ENCODE peak calls at places on chromosomes 12 and 14, in seven cellular contexts. One of them, this sample, is unnamed.

GRCh38 chr12:127926004-127926403 is 341.0 kb upstream of the TMEM132C start:
- DNase-seq in body of pancreas: no peak
- DNase-seq in GM23248: peak
- DNase-seq in left ventricle myocardium inferior: no peak
- DNase-seq in sigmoid colon: no peak
- DNase-seq in CD4-positive, CD25-positive, alpha-beta regulatory T cell: no peak
- DNase-seq in foreskin keratinocyte: no peak
- DNase-seq in this sample: no peak

GRCh38 chr12:52126605-52127578 is 47.4 kb downstream of the SMIM41 start:
- DNase-seq in body of pancreas: no peak
- DNase-seq in GM23248: no peak
- DNase-seq in left ventricle myocardium inferior: peak
- DNase-seq in sigmoid colon: no peak
- DNase-seq in CD4-positive, CD25-positive, alpha-beta regulatory T cell: no peak
- DNase-seq in foreskin keratinocyte: no peak
- DNase-seq in this sample: no peak

GRCh38 chr14:91814317-91814716 is 53.0 kb downstream of the TC2N start:
- DNase-seq in body of pancreas: no peak
- DNase-seq in GM23248: no peak
- DNase-seq in left ventricle myocardium inferior: no peak
- DNase-seq in sigmoid colon: no peak
- DNase-seq in CD4-positive, CD25-positive, alpha-beta regulatory T cell: no peak
- DNase-seq in foreskin keratinocyte: no peak
- DNase-seq in this sample: no peak

GRCh38 chr12:118537481-118537917 is 161.1 kb downstream of the SUDS3 start:
- DNase-seq in body of pancreas: no peak
- DNase-seq in GM23248: no peak
- DNase-seq in left ventricle myocardium inferior: peak
- DNase-seq in sigmoid colon: peak
- DNase-seq in CD4-positive, CD25-positive, alpha-beta regulatory T cell: no peak
- DNase-seq in foreskin keratinocyte: no peak
- DNase-seq in this sample: no peak

GRCh38 chr12:69684472-69684871 is 14.6 kb downstream of the BEST3 start:
- DNase-seq in body of pancreas: no peak
- DNase-seq in GM23248: no peak
- DNase-seq in left ventricle myocardium inferior: no peak
- DNase-seq in sigmoid colon: no peak
- DNase-seq in CD4-positive, CD25-positive, alpha-beta regulatory T cell: no peak
- DNase-seq in foreskin keratinocyte: no peak
- DNase-seq in this sample: no peak

GRCh38 chr12:1799882-1800645 is 20.3 kb upstream of the LRTM2 start:
- DNase-seq in body of pancreas: peak
- DNase-seq in GM23248: no peak
- DNase-seq in left ventricle myocardium inferior: no peak
- DNase-seq in sigmoid colon: peak
- DNase-seq in CD4-positive, CD25-positive, alpha-beta regulatory T cell: no peak
- DNase-seq in foreskin keratinocyte: no peak
- DNase-seq in this sample: no peak

GRCh38 chr12:30967026-30967425 is 40.5 kb downstream of the TSPAN11 start:
- DNase-seq in body of pancreas: no peak
- DNase-seq in GM23248: no peak
- DNase-seq in left ventricle myocardium inferior: no peak
- DNase-seq in sigmoid colon: no peak
- DNase-seq in CD4-positive, CD25-positive, alpha-beta regulatory T cell: no peak
- DNase-seq in foreskin keratinocyte: no peak
- DNase-seq in this sample: no peak

GRCh38 chr12:65355461-65355860 is 77.0 kb downstream of the MSRB3 start:
- DNase-seq in body of pancreas: no peak
- DNase-seq in GM23248: peak
- DNase-seq in left ventricle myocardium inferior: no peak
- DNase-seq in sigmoid colon: no peak
- DNase-seq in CD4-positive, CD25-positive, alpha-beta regulatory T cell: no peak
- DNase-seq in foreskin keratinocyte: no peak
- DNase-seq in this sample: peak

GRCh38 chr12:67697443-67697842 is 48.9 kb downstream of the DYRK2 start:
- DNase-seq in body of pancreas: no peak
- DNase-seq in GM23248: peak
- DNase-seq in left ventricle myocardium inferior: no peak
- DNase-seq in sigmoid colon: no peak
- DNase-seq in CD4-positive, CD25-positive, alpha-beta regulatory T cell: no peak
- DNase-seq in foreskin keratinocyte: no peak
- DNase-seq in this sample: no peak

GRCh38 chr14:65958664-65959562 is 527.3 kb upstream of the CCDC196 start:
- DNase-seq in body of pancreas: no peak
- DNase-seq in GM23248: peak
- DNase-seq in left ventricle myocardium inferior: no peak
- DNase-seq in sigmoid colon: no peak
- DNase-seq in CD4-positive, CD25-positive, alpha-beta regulatory T cell: no peak
- DNase-seq in foreskin keratinocyte: no peak
- DNase-seq in this sample: no peak

GRCh38 chr12:26636710-26637328 is 196.2 kb downstream of the ITPR2 start:
- DNase-seq in body of pancreas: peak
- DNase-seq in GM23248: peak
- DNase-seq in left ventricle myocardium inferior: no peak
- DNase-seq in sigmoid colon: no peak
- DNase-seq in CD4-positive, CD25-positive, alpha-beta regulatory T cell: no peak
- DNase-seq in foreskin keratinocyte: no peak
- DNase-seq in this sample: no peak

GRCh38 chr14:70013269-70013873 is 134.2 kb downstream of the SMOC1 start:
- DNase-seq in body of pancreas: peak
- DNase-seq in GM23248: peak
- DNase-seq in left ventricle myocardium inferior: no peak
- DNase-seq in sigmoid colon: no peak
- DNase-seq in CD4-positive, CD25-positive, alpha-beta regulatory T cell: no peak
- DNase-seq in foreskin keratinocyte: no peak
- DNase-seq in this sample: no peak

DNA sequence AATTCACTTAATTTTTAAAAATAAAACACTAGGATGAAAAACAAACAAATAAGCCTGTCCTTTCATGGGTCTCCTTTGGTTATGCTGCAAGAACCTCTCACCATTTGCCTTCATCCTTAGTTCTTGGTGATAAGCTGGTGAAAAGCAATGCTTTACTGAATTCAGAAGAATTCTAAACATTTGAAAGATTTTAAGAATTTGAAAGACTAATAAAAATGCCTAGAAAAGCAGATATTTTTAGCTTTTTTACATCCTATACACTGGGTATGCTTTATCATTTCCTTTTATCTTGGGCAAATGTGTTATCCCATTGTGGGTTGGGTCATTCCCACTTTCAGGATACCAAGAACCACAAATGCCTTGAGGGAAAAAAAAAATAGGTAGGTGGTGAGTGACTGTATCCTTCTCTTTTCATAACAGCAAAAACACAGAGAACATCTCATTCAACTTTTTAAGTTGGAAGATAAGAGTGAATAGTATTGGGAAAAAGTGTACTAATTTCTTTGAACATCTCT is 197.1 kb upstream of the ABCD2 start:
- DNase-seq in body of pancreas: no peak
- DNase-seq in GM23248: no peak
- DNase-seq in left ventricle myocardium inferior: no peak
- DNase-seq in sigmoid colon: no peak
- DNase-seq in CD4-positive, CD25-positive, alpha-beta regulatory T cell: no peak
- DNase-seq in foreskin keratinocyte: no peak
- DNase-seq in this sample: no peak
- H3K27ac ChIP-seq in body of pancreas: no peak
- H3K27ac ChIP-seq in GM23248: no peak
- H3K27ac ChIP-seq in left ventricle myocardium inferior: no peak
- H3K27ac ChIP-seq in sigmoid colon: no peak
- H3K27ac ChIP-seq in CD4-positive, CD25-positive, alpha-beta regulatory T cell: no peak
- H3K27ac ChIP-seq in foreskin keratinocyte: no peak
- H3K27ac ChIP-seq in this sample: no peak

DNA sequence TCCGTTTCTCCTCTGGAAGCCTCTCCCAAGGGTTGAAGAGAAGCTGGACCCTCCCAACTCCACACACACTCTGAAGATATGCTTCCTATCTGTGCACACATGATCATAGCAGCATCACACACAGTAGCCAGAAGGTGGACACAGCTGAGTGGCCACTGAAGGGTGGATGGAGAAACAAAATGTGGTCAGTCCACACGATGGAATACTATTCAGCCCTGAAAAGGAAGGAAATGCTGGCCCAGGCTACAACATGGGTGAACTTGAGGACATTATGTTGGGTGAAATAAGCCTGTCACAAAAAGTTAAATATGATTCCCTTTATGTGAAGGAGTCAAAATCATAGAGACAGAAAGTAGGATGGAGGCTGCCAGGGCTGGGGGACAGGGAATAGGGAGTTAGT is 43.9 kb upstream of the DLK1 start:
- DNase-seq in body of pancreas: no peak
- DNase-seq in GM23248: no peak
- DNase-seq in left ventricle myocardium inferior: no peak
- DNase-seq in sigmoid colon: no peak
- DNase-seq in CD4-positive, CD25-positive, alpha-beta regulatory T cell: no peak
- DNase-seq in foreskin keratinocyte: no peak
- DNase-seq in this sample: no peak
- H3K27ac ChIP-seq in body of pancreas: no peak
- H3K27ac ChIP-seq in GM23248: no peak
- H3K27ac ChIP-seq in left ventricle myocardium inferior: no peak
- H3K27ac ChIP-seq in sigmoid colon: no peak
- H3K27ac ChIP-seq in CD4-positive, CD25-positive, alpha-beta regulatory T cell: no peak
- H3K27ac ChIP-seq in foreskin keratinocyte: no peak
- H3K27ac ChIP-seq in this sample: no peak

GRCh38 chr12:16349132-16349463 is 1.7 kb downstream of the MGST1 start:
- DNase-seq in body of pancreas: peak
- DNase-seq in GM23248: peak
- DNase-seq in left ventricle myocardium inferior: peak
- DNase-seq in sigmoid colon: peak
- DNase-seq in CD4-positive, CD25-positive, alpha-beta regulatory T cell: no peak
- DNase-seq in foreskin keratinocyte: peak
- DNase-seq in this sample: no peak
- H3K27ac ChIP-seq in body of pancreas: peak
- H3K27ac ChIP-seq in GM23248: peak
- H3K27ac ChIP-seq in left ventricle myocardium inferior: peak
- H3K27ac ChIP-seq in sigmoid colon: peak
- H3K27ac ChIP-seq in CD4-positive, CD25-positive, alpha-beta regulatory T cell: no peak
- H3K27ac ChIP-seq in foreskin keratinocyte: no peak
- H3K27ac ChIP-seq in this sample: peak

DNA sequence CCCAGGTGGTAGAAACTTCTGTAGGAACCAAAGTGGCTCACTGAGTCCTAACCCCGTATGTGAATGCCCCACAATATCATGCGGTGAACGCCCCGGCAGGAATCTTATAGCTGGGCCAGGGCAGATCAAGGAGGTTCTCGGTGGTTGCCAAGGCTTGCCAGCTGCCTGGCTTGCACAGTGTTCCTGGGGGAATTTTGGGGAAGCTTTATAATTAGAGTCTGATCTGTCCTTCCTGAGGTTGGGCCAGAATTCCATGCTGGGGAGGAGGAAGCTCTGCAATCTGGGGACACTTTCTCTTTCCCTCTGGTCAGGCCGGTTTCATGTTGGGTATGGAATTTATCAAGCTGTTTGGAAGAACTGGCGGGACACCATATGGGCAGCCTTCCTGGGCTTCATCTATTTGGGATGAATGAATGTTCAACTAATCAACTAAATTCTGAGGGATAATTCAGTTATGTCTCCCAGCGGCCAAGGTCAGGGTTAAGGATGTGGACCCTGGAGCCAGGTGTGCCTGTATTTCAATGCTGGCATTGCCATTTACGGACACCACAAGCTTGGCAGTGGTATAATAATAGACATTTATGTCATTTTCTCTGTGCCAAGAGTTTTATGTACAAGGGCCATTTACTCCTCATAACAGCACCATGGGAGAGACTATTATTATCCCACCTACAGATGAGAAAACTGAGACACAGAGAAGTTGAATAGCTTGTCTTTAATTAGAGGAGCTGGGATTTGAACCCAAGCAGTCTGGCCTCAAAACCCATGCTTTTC is 54.3 kb downstream of the SVOP start:
- DNase-seq in body of pancreas: no peak
- DNase-seq in GM23248: no peak
- DNase-seq in left ventricle myocardium inferior: peak
- DNase-seq in sigmoid colon: no peak
- DNase-seq in CD4-positive, CD25-positive, alpha-beta regulatory T cell: no peak
- DNase-seq in foreskin keratinocyte: no peak
- DNase-seq in this sample: no peak
- H3K27ac ChIP-seq in body of pancreas: no peak
- H3K27ac ChIP-seq in GM23248: no peak
- H3K27ac ChIP-seq in left ventricle myocardium inferior: peak
- H3K27ac ChIP-seq in sigmoid colon: no peak
- H3K27ac ChIP-seq in CD4-positive, CD25-positive, alpha-beta regulatory T cell: no peak
- H3K27ac ChIP-seq in foreskin keratinocyte: no peak
- H3K27ac ChIP-seq in this sample: no peak

GRCh38 chr12:79366374-79366773 is 324.4 kb downstream of the PAWR start:
- DNase-seq in body of pancreas: no peak
- DNase-seq in GM23248: no peak
- DNase-seq in left ventricle myocardium inferior: no peak
- DNase-seq in sigmoid colon: no peak
- DNase-seq in CD4-positive, CD25-positive, alpha-beta regulatory T cell: no peak
- DNase-seq in foreskin keratinocyte: no peak
- DNase-seq in this sample: no peak

GRCh38 chr12:79367016-79367575 is 323.7 kb downstream of the PAWR start:
- DNase-seq in body of pancreas: no peak
- DNase-seq in GM23248: no peak
- DNase-seq in left ventricle myocardium inferior: no peak
- DNase-seq in sigmoid colon: no peak
- DNase-seq in CD4-positive, CD25-positive, alpha-beta regulatory T cell: no peak
- DNase-seq in foreskin keratinocyte: peak
- DNase-seq in this sample: peak

GRCh38 chr12:79360936-79361335 is 329.8 kb downstream of the PAWR start:
- DNase-seq in body of pancreas: no peak
- DNase-seq in GM23248: no peak
- DNase-seq in left ventricle myocardium inferior: no peak
- DNase-seq in sigmoid colon: no peak
- DNase-seq in CD4-positive, CD25-positive, alpha-beta regulatory T cell: no peak
- DNase-seq in foreskin keratinocyte: no peak
- DNase-seq in this sample: no peak

GRCh38 chr12:79360269-79360668 is 330.5 kb downstream of the PAWR start:
- DNase-seq in body of pancreas: no peak
- DNase-seq in GM23248: no peak
- DNase-seq in left ventricle myocardium inferior: no peak
- DNase-seq in sigmoid colon: no peak
- DNase-seq in CD4-positive, CD25-positive, alpha-beta regulatory T cell: no peak
- DNase-seq in foreskin keratinocyte: no peak
- DNase-seq in this sample: no peak

DNA sequence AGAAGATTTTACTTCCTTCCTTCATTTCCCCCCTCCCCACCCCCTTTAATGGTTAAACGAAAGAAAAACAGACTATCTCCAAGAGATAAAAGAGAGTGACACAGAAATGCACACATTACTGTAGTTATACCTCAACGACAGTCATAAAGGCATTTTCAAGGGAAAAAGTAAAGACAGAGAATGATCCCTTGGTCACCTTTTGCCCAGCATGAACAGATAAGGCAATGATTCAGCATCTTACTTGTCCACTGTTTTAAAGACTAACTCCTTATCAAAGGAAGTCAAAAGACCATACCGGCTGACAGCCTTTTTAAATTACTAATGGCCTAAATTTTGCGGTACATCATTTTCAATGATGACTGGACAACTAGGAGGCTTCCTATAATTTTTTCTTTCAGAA is 326.6 kb downstream of the PAWR start:
- DNase-seq in body of pancreas: no peak
- DNase-seq in GM23248: no peak
- DNase-seq in left ventricle myocardium inferior: no peak
- DNase-seq in sigmoid colon: no peak
- DNase-seq in CD4-positive, CD25-positive, alpha-beta regulatory T cell: no peak
- DNase-seq in foreskin keratinocyte: no peak
- DNase-seq in this sample: no peak
- H3K27ac ChIP-seq in body of pancreas: no peak
- H3K27ac ChIP-seq in GM23248: no peak
- H3K27ac ChIP-seq in left ventricle myocardium inferior: no peak
- H3K27ac ChIP-seq in sigmoid colon: no peak
- H3K27ac ChIP-seq in CD4-positive, CD25-positive, alpha-beta regulatory T cell: no peak
- H3K27ac ChIP-seq in foreskin keratinocyte: no peak
- H3K27ac ChIP-seq in this sample: no peak